ENCODE peak calls at places on chromosomes 1 and 21, in nine cellular contexts. H is sigmoid colon, G is uterus, F is ovary, D is endodermal cell, Q is HCT116, B is H9, U is foreskin keratinocyte, O is ascending aorta. W is an unnamed sample.

GRCh38 chr21:34881894-34882371 is 167.2 kb downstream of the RUNX1 start:
- DNase-seq in U (peak; percentile 76), O (no peak), H (no peak), G (no peak), D (no peak), F (no peak), B (no peak), Q (no peak), W (no peak)

GRCh38 chr21:22444990-22445389 is 1446.8 kb downstream of the NCAM2 start:
- DNase-seq in U (no peak), B (no peak), F (no peak), D (no peak), H (no peak), O (no peak), G (no peak), Q (no peak), W (no peak)

GRCh38 chr21:38806942-38807284 is 1.2 kb downstream of the ETS2 start:
- DNase-seq in F (no peak), D (no peak), U (no peak), Q (no peak), O (no peak), G (no peak), B (no peak), H (no peak), W (no peak)

GRCh38 chr1:216902669-216903388 is 179.6 kb upstream of the ESRRG start:
- DNase-seq in D (no peak), G (no peak), H (no peak), F (no peak), Q (no peak), O (no peak), B (no peak), U (peak; percentile 99), W (peak; percentile 18)

GRCh38 chr1:185812934-185813333 is 78.7 kb downstream of the HMCN1 start:
- DNase-seq in D (no peak), B (no peak), Q (no peak), F (no peak), H (no peak), O (no peak), G (no peak), U (no peak), W (no peak)

GRCh38 chr1:234512376-234512965 is 33.5 kb upstream of the TARBP1 start:
- DNase-seq in O (no peak), F (no peak), G (no peak), U (no peak), H (no peak), D (peak; percentile 83), B (peak; percentile 57), Q (no peak), W (no peak)

GRCh38 chr1:222224576-222224975 is 323.3 kb downstream of the HHIPL2 start:
- DNase-seq in U (no peak), O (no peak), B (no peak), Q (no peak), G (no peak), H (no peak), F (no peak), D (no peak), W (no peak)

GRCh38 chr1:16236495-16237342 is at the start of gene CPLANE2:
- DNase-seq in H (peak; percentile 97), U (peak; percentile 59), F (peak; percentile 97), G (peak; percentile 96), O (peak; percentile 68), B (peak; percentile 95), Q (peak; percentile 81), D (peak; percentile 98), W (peak; percentile 64)

GRCh38 chr1:220818421-220819173 is 31.9 kb downstream of the MTARC1 start:
- DNase-seq in F (peak; percentile 51), B (peak; percentile 80), D (peak; percentile 82), U (no peak), O (no peak), Q (no peak), G (peak; percentile 58), H (peak; percentile 95), W (no peak)

DNA sequence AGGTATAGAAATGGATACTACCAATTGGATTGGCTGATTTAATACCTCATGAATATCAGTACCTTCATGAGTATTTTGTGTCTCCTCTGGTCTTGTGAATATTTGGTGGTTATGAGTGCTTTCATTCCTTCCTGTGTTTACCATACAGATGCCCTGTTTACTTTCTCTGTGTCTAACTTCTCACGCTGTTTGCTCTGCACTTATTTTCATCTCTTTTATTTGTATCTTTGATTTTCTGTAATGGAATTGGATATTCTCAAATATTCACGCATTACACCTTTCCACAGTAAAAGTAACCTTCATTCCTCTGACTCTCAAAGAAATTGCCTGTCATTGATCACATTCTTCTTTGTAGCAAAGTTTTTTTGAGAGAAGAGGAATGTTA is 16.8 kb downstream of the CNST start:
- DNase-seq in H (no peak), D (no peak), O (no peak), U (no peak), F (no peak), Q (no peak), G (no peak), B (no peak), W (no peak)
- H3K27ac ChIP-seq in H (peak overlapping the region; percentile 75), D (peak overlapping the region; percentile 93), O (no peak overlapping the region), U (no peak overlapping the region), F (no peak overlapping the region), Q (no peak overlapping the region), G (peak overlapping the region; percentile 6), B (no peak overlapping the region), W (no peak overlapping the region)

DNA sequence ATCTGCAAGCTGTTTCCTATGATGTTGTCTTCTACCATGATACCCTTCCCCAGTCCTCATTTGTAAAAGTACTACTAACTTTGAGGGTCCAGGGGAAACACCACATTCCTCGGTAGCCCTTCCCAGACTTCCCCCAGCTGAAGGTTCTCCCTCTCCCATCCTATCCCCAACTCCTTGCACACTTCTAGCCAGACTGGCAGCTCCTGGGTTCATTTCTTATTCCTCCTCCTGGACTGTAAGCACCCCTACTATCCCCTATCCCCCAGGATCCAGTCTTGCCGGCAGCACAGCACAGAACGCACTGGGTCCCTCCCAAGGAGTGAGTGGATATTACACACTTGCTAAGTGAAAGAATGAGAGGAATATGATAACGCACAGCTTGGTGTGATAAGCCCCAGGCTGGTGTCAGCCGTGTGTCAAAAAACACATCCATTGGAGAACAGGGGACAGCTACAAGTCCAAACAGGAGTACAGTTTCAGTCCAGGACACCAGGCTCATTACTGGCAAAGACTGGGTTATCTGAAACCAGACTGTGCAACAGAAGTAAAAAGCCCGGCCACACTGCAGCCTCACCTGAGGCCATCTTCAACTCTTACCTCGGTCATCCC is 100.2 kb downstream of the SSBP3 start:
- DNase-seq in B (no peak), Q (no peak), F (no peak), U (no peak), O (no peak), G (no peak), H (no peak), D (no peak), W (no peak)
- H3K27ac ChIP-seq in B (no peak overlapping the region), Q (no peak overlapping the region), F (no peak overlapping the region), U (no peak overlapping the region), O (no peak overlapping the region), G (no peak overlapping the region), H (no peak overlapping the region), D (no peak overlapping the region), W (no peak overlapping the region)

GRCh38 chr1:223353939-223354338 is 10.0 kb downstream of the SUSD4 start:
- DNase-seq in O (no peak), B (no peak), H (no peak), U (no peak), G (no peak), D (no peak), F (no peak), Q (no peak), W (no peak)

GRCh38 chr1:223349241-223349640 is 14.7 kb downstream of the SUSD4 start:
- DNase-seq in Q (no peak), H (no peak), F (no peak), B (no peak), D (no peak), O (no peak), G (no peak), U (no peak), W (no peak)

GRCh38 chr1:223355699-223356098 is 8.3 kb downstream of the SUSD4 start:
- DNase-seq in H (no peak), Q (no peak), B (no peak), F (no peak), O (no peak), U (peak; percentile 77), D (no peak), G (no peak), W (no peak)

GRCh38 chr1:223350361-223350908 is 13.5 kb downstream of the SUSD4 start:
- DNase-seq in U (no peak), H (no peak), O (no peak), F (no peak), D (no peak), Q (no peak), B (no peak), G (no peak), W (no peak)

GRCh38 chr1:223352944-223353343 is 11.0 kb downstream of the SUSD4 start:
- DNase-seq in U (no peak), O (no peak), H (no peak), F (no peak), G (no peak), D (no peak), B (no peak), Q (no peak), W (no peak)
- H3K27ac ChIP-seq in U (no peak overlapping the region), O (no peak overlapping the region), H (no peak overlapping the region), F (no peak overlapping the region), G (no peak overlapping the region), D (no peak overlapping the region), B (no peak overlapping the region), Q (no peak overlapping the region), W (no peak overlapping the region)

DNA sequence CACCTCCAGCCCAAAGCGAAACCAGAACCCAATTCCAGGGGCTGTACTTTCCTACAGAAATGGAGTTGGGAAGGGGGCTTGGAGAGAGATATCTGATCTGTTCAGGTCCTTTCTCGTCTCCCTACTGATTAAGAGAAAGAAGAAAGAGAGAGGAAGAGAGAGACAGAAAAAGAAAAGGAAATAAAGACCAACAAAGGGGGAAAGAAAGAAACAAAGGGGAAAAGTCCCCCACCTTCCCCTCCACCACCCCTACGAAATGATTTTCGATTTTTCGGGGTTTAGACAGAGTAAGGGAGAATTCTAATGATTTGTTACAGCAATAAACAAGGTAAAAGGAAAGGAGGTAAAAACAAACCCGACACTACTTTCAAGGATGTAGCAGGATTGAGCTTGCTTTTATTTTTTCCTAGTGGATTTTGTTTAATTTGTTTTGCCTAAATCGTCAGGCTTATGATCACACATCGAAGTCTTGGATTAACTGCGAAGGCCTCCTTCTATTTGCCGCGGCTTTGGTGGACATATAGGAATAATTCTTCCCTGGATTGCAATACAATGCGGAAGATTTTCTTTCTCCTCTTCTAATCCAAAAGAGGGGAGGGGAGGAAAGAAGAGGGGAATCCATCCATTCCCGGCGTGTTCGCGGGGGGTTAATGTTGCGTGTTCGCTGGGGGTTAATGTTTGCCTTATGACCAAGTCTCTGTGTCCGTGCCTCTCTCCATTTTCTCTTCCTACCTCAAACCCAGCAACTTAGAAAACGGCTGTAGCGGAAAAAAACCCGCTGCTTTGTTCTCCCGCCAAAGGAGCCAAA is 1.9 kb downstream of the TAL1 start:
- DNase-seq in B (no peak), D (no peak), O (no peak), U (no peak), F (no peak), Q (no peak), G (no peak), H (no peak), W (no peak)
- H3K27ac ChIP-seq in B (no peak overlapping the region), D (no peak overlapping the region), O (no peak overlapping the region), U (no peak overlapping the region), F (no peak overlapping the region), Q (no peak overlapping the region), G (peak overlapping the region; percentile 71), H (peak overlapping the region; percentile 40), W (peak overlapping the region; percentile 69)